ENCODE peak calls at places on chromosomes 11 and 22, in five cellular contexts. U is K562, O is GM12878, E is A549, V is HepG2. C is an unnamed sample.

GRCh38 chr11:73040046-73040445 is 102.1 kb downstream of the FCHSD2 start:
- DNase-seq in O (no peak), U (no peak), E (no peak), V (no peak), C (no peak)

GRCh38 chr11:16881074-16881709 is 133.0 kb downstream of the PLEKHA7 start:
- DNase-seq in V (no peak), U (peak; percentile 35), O (no peak), E (no peak), C (no peak)

GRCh38 chr11:7220636-7221035 is 31.1 kb upstream of the SYT9 start:
- DNase-seq in V (no peak), E (no peak), U (no peak), O (no peak), C (no peak)

GRCh38 chr11:122069946-122070345 is 46.1 kb downstream of the BLID start:
- DNase-seq in E (peak; percentile 33), O (no peak), V (peak; percentile 7), U (no peak), C (no peak)

GRCh38 chr11:10906521-10906920 is 48.7 kb upstream of the ZBED5 start:
- DNase-seq in V (no peak), U (no peak), O (no peak), E (peak; percentile 61), C (no peak)

GRCh38 chr22:33884829-33885228 is 35.4 kb downstream of the LARGE1 start:
- DNase-seq in E (no peak), O (no peak), U (no peak), V (no peak), C (no peak)

GRCh38 chr11:66267039-66267378 is 1.4 kb upstream of the RAB1B start:
- DNase-seq in V (no peak), E (peak; percentile 32), O (no peak), U (no peak), C (no peak)

GRCh38 chr11:59243633-59244032 is 30.9 kb upstream of the MPEG1 start:
- DNase-seq in V (no peak), O (no peak), U (no peak), E (no peak), C (no peak)

GRCh38 chr11:33895752-33896137 is 3.9 kb upstream of the LMO2 start:
- DNase-seq in E (no peak), U (no peak), O (no peak), V (no peak), C (no peak)

GRCh38 chr22:47929646-47930185 is 1167.3 kb downstream of the TBC1D22A start:
- DNase-seq in O (no peak), U (no peak), V (no peak), E (no peak), C (no peak)

GRCh38 chr11:70432065-70432464 is 33.7 kb downstream of the CTTN start:
- DNase-seq in V (no peak), E (no peak), O (no peak), U (no peak), C (no peak)

GRCh38 chr22:41799486-41800347 is 762 bp upstream of the CCDC134 start:
- DNase-seq in O (no peak), V (no peak), E (no peak), U (peak; percentile 68), C (no peak)

GRCh38 chr11:89625171-89625570 is 84.9 kb upstream of the TRIM77 start:
- DNase-seq in V (no peak), O (no peak), U (no peak), E (no peak), C (no peak)

GRCh38 chr11:119520966-119521365 is 98.0 kb upstream of the THY1 start:
- DNase-seq in O (no peak), E (no peak), V (no peak), U (no peak), C (no peak)

GRCh38 chr11:65502852-65503603 is 4.2 kb downstream of the MALAT1 start:
- DNase-seq in E (peak; percentile 69), V (no peak), U (no peak), O (no peak), C (no peak)

GRCh38 chr11:72700026-72700610 is 25.9 kb upstream of the PDE2A start:
- DNase-seq in U (no peak), E (no peak), V (no peak), O (no peak), C (no peak)

GRCh38 chr22:46349681-46350080 is 14.2 kb downstream of the TRMU start:
- DNase-seq in O (no peak), V (no peak), U (no peak), E (no peak), C (no peak)

GRCh38 chr11:113121746-113122145 is 160.5 kb downstream of the NCAM1 start:
- DNase-seq in U (no peak), O (no peak), E (no peak), V (no peak), C (no peak)

GRCh38 chr11:1103401-1104360 is 29.0 kb downstream of the MUC2 start:
- DNase-seq in U (no peak), O (no peak), E (no peak), V (no peak), C (no peak)

GRCh38 chr11:18452927-18453326 is 2.7 kb upstream of the LDHAL6A start:
- DNase-seq in E (no peak), U (no peak), V (no peak), O (no peak), C (no peak)

GRCh38 chr11:69501891-69502860 is 20.7 kb downstream of the LINC01488 start:
- DNase-seq in V (no peak), U (no peak), E (no peak), O (no peak), C (no peak)

GRCh38 chr11:16512842-16513241 is 156.5 kb upstream of the SOX6 start:
- DNase-seq in U (no peak), E (no peak), V (no peak), O (no peak), C (no peak)

GRCh38 chr11:133661867-133662266 is 129.6 kb upstream of the OPCML start:
- DNase-seq in E (no peak), U (no peak), O (no peak), V (no peak), C (no peak)

GRCh38 chr11:105937738-105938137 is 84.3 kb downstream of the MSANTD4 start:
- DNase-seq in U (no peak), V (no peak), O (no peak), E (no peak), C (no peak)

GRCh38 chr22:40739723-40740122 is 60.4 kb downstream of the MCHR1 start:
- DNase-seq in U (no peak), V (no peak), O (no peak), E (no peak), C (no peak)

GRCh38 chr11:33801821-33802413 is 27.6 kb upstream of the FBXO3 start:
- DNase-seq in V (no peak), U (no peak), O (peak; percentile 5), E (peak; percentile 9), C (no peak)

GRCh38 chr11:77278595-77279506 is 22.6 kb downstream of the GDPD4 start:
- DNase-seq in U (no peak), V (no peak), E (no peak), O (no peak), C (no peak)

GRCh38 chr22:43200031-43200430 is 13.1 kb upstream of the TTLL12 start:
- DNase-seq in O (no peak), V (no peak), E (no peak), U (no peak), C (no peak)

GRCh38 chr22:43202326-43202725 is 15.4 kb upstream of the TTLL12 start:
- DNase-seq in O (no peak), E (no peak), U (no peak), V (no peak), C (no peak)

GRCh38 chr22:43200555-43200954 is 13.6 kb upstream of the TTLL12 start:
- DNase-seq in U (no peak), E (no peak), O (no peak), V (no peak), C (no peak)

GRCh38 chr22:43202756-43203155 is 15.8 kb upstream of the TTLL12 start:
- DNase-seq in O (no peak), E (no peak), V (no peak), U (no peak), C (no peak)

DNA sequence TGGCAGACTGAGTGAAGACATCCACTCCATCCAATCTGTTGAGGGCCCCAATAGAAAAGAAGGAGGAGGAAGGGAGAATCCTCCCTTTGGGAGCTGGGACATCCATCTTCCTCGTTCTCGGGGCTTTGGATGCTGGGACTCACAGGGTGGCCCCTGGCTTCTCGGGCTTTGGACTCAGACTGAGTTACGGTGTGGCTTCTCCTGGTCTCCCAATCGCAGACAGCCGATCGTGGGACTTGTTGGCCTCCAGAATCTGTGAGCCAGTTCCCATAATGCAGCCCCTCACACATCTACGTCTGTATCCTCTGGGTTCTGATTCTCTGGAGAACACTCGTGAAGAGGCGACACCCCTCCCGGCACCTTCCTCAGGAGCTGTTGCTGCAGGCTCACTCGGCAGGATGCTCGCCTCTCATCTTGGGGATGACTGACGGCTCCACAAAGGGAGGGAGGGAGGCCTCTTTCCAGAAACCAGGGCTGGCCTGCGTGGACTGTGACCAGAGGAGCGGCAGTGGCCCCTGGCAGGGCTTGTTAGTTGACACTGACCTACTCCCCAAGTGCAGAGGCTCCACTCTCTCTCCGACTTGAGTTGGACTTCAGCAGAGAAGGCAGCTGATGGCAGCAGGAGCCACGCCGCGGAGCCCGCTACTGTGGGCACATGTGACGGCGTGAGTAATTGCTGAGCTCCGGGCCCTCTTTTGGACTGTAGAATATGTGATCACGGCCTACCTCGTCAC is 14.7 kb upstream of the TTLL12 start:
- DNase-seq in U (no peak), E (no peak), V (no peak), O (no peak), C (no peak)
- TF ChIP-seq KDM1A in U (no peak), E (no peak), V (no peak), O (no peak), C (no peak)

DNA sequence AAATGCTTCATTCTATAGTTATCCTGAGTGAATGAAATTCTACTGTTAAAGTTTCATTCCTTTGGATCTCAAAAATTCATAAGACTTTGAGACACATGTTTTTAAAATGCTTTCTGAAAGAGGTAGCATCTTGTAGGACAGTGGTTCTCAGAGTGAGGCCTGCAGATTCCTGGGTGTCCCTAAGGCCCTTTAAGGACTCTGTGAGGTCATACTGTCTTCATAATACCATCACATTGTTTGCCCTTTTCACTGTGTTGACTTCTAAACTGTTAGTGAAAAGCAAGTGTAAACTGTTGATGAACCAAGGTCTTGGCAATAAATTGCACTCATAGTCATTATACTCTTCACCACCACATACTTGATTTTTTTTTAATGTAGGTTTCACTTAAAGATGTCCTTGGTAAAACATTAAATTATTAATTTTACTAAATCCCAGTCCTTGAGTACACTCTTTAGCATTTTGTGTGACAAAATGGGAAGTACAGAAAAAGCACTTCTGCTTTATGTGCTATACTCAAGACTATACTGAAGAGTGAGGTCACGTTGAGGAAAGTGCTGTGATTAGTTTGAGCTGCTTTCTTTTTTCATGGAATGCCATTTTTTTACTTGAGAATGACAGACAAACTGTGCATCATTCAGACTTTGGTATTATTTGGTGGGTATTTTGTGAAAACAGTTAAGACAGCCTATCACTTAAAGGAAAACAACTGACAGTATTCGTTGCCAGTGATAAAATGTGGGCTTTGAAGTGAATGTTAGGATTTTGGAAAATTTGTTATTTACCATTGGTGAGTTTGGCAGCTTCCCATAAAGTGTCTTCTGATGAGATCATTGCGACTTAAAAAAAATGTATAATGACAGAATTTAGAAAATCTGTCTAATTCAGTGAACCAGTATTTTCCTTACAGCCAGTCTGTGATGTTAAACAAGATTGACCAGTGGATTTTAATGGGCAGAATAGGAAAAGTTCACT is 61.1 kb downstream of the SPECC1L start:
- DNase-seq in U (no peak), O (no peak), V (no peak), E (no peak), C (no peak)
- TF ChIP-seq KDM1A in U (no peak), O (no peak), V (no peak), E (no peak), C (no peak)

GRCh38 chr22:49377306-49377705 is 450.4 kb downstream of the BRD1 start:
- DNase-seq in E (no peak), O (no peak), U (no peak), V (no peak), C (no peak)
- TF ChIP-seq KDM1A in E (no peak), O (no peak), U (no peak), V (no peak), C (no peak)

GRCh38 chr22:36423461-36424404 is 36.0 kb upstream of the MYH9 start:
- DNase-seq in V (no peak), U (peak; percentile 41), O (no peak), E (no peak), C (no peak)
- TF ChIP-seq KDM1A in V (no peak), U (no peak), O (no peak), E (no peak), C (no peak)

C was measured in H1.